ENCODE peak calls at places on chromosomes 12 and 14, in eight cellular contexts. One of them, this sample, is unnamed.

GRCh38 chr12:115660211-115660805 is 617.2 kb downstream of the MED13L start:
- DNase-seq in HCT116: no peak
- DNase-seq in endothelial cell of umbilical vein: no peak
- DNase-seq in GM12878: no peak
- DNase-seq in K562: no peak
- DNase-seq in H1: no peak
- DNase-seq in GM23338: no peak
- DNase-seq in HepG2: no peak
- DNase-seq in this sample: no peak

GRCh38 chr12:92538970-92539749 is 163.6 kb upstream of the PLEKHG7 start:
- DNase-seq in GM12878: peak; percentile 93
- DNase-seq in K562: peak; percentile 19
- DNase-seq in endothelial cell of umbilical vein: peak; percentile 95
- DNase-seq in HCT116: peak; percentile 47
- DNase-seq in HepG2: no peak
- DNase-seq in H1: no peak
- DNase-seq in GM23338: no peak
- DNase-seq in this sample: no peak

GRCh38 chr12:65532744-65533143 is 254.3 kb downstream of the MSRB3 start:
- DNase-seq in H1: no peak
- DNase-seq in GM12878: no peak
- DNase-seq in GM23338: no peak
- DNase-seq in HepG2: peak; percentile 13
- DNase-seq in endothelial cell of umbilical vein: peak; percentile 17
- DNase-seq in HCT116: no peak
- DNase-seq in K562: no peak
- DNase-seq in this sample: no peak

GRCh38 chr14:56666716-56667115 is 87.1 kb downstream of the TMEM260 start:
- DNase-seq in HCT116: no peak
- DNase-seq in K562: no peak
- DNase-seq in endothelial cell of umbilical vein: peak; percentile 15
- DNase-seq in H1: no peak
- DNase-seq in HepG2: no peak
- DNase-seq in GM23338: no peak
- DNase-seq in GM12878: no peak
- DNase-seq in this sample: no peak

GRCh38 chr14:95386536-95386935 is 66.8 kb upstream of the CLMN start:
- DNase-seq in HepG2: no peak
- DNase-seq in GM12878: no peak
- DNase-seq in HCT116: no peak
- DNase-seq in H1: no peak
- DNase-seq in endothelial cell of umbilical vein: no peak
- DNase-seq in GM23338: no peak
- DNase-seq in K562: no peak
- DNase-seq in this sample: no peak

GRCh38 chr14:78245238-78245637 is 75.1 kb downstream of the NRXN3 start:
- DNase-seq in GM23338: no peak
- DNase-seq in endothelial cell of umbilical vein: no peak
- DNase-seq in H1: no peak
- DNase-seq in K562: no peak
- DNase-seq in HCT116: no peak
- DNase-seq in GM12878: no peak
- DNase-seq in HepG2: no peak
- DNase-seq in this sample: no peak

GRCh38 chr12:130162771-130163460 is 652 bp downstream of the FZD10 start:
- DNase-seq in HepG2: no peak
- DNase-seq in HCT116: no peak
- DNase-seq in K562: no peak
- DNase-seq in endothelial cell of umbilical vein: no peak
- DNase-seq in GM12878: no peak
- DNase-seq in GM23338: no peak
- DNase-seq in H1: peak; percentile 65
- DNase-seq in this sample: no peak

GRCh38 chr14:42224053-42224888 is 617.6 kb downstream of the LRFN5 start:
- DNase-seq in K562: peak; percentile 3
- DNase-seq in H1: peak; percentile 86
- DNase-seq in HCT116: peak; percentile 37
- DNase-seq in HepG2: peak; percentile 60
- DNase-seq in GM23338: peak; percentile 89
- DNase-seq in GM12878: peak; percentile 5
- DNase-seq in endothelial cell of umbilical vein: peak; percentile 47
- DNase-seq in this sample: peak; percentile 76

GRCh38 chr12:7151532-7151931 is 21.4 kb downstream of the CLSTN3 start:
- DNase-seq in GM23338: no peak
- DNase-seq in GM12878: no peak
- DNase-seq in HCT116: no peak
- DNase-seq in H1: no peak
- DNase-seq in K562: no peak
- DNase-seq in HepG2: no peak
- DNase-seq in endothelial cell of umbilical vein: no peak
- DNase-seq in this sample: no peak

GRCh38 chr14:75310295-75311059 is 31.8 kb downstream of the FOS start:
- DNase-seq in HCT116: no peak
- DNase-seq in endothelial cell of umbilical vein: peak; percentile 90
- DNase-seq in GM12878: no peak
- DNase-seq in H1: peak; percentile 81
- DNase-seq in HepG2: no peak
- DNase-seq in GM23338: peak; percentile 93
- DNase-seq in K562: no peak
- DNase-seq in this sample: no peak

GRCh38 chr12:25950329-25951115 is 8.0 kb upstream of the RASSF8 start:
- DNase-seq in HCT116: peak; percentile 21
- DNase-seq in H1: no peak
- DNase-seq in GM12878: no peak
- DNase-seq in K562: no peak
- DNase-seq in endothelial cell of umbilical vein: no peak
- DNase-seq in HepG2: no peak
- DNase-seq in GM23338: no peak
- DNase-seq in this sample: no peak

GRCh38 chr12:120316798-120317257 is 10.8 kb downstream of the PLA2G1B start:
- DNase-seq in K562: peak; percentile 19
- DNase-seq in GM23338: no peak
- DNase-seq in HCT116: no peak
- DNase-seq in H1: peak; percentile 47
- DNase-seq in GM12878: no peak
- DNase-seq in HepG2: peak; percentile 45
- DNase-seq in endothelial cell of umbilical vein: no peak
- DNase-seq in this sample: no peak

GRCh38 chr12:21478756-21479455 is 22.5 kb downstream of the RECQL start:
- DNase-seq in endothelial cell of umbilical vein: no peak
- DNase-seq in GM23338: no peak
- DNase-seq in H1: no peak
- DNase-seq in K562: no peak
- DNase-seq in GM12878: no peak
- DNase-seq in HCT116: no peak
- DNase-seq in HepG2: no peak
- DNase-seq in this sample: no peak

GRCh38 chr14:101253948-101254347 is 307.3 kb upstream of the DIO3 start:
- DNase-seq in HepG2: no peak
- DNase-seq in GM23338: no peak
- DNase-seq in GM12878: no peak
- DNase-seq in endothelial cell of umbilical vein: no peak
- DNase-seq in H1: no peak
- DNase-seq in HCT116: no peak
- DNase-seq in K562: no peak
- DNase-seq in this sample: no peak

GRCh38 chr14:68937790-68938514 is 41.1 kb downstream of the ACTN1 start:
- DNase-seq in GM12878: no peak
- DNase-seq in endothelial cell of umbilical vein: peak; percentile 72
- DNase-seq in HCT116: no peak
- DNase-seq in K562: no peak
- DNase-seq in GM23338: peak; percentile 63
- DNase-seq in H1: no peak
- DNase-seq in HepG2: no peak
- DNase-seq in this sample: no peak

GRCh38 chr12:52130695-52131094 is 51.2 kb downstream of the SMIM41 start:
- DNase-seq in K562: no peak
- DNase-seq in HCT116: no peak
- DNase-seq in GM12878: no peak
- DNase-seq in H1: no peak
- DNase-seq in HepG2: no peak
- DNase-seq in endothelial cell of umbilical vein: no peak
- DNase-seq in GM23338: peak; percentile 46
- DNase-seq in this sample: no peak

GRCh38 chr14:33457617-33458016 is 493.3 kb downstream of the EGLN3 start:
- DNase-seq in HepG2: no peak
- DNase-seq in HCT116: no peak
- DNase-seq in H1: no peak
- DNase-seq in K562: no peak
- DNase-seq in GM12878: no peak
- DNase-seq in endothelial cell of umbilical vein: no peak
- DNase-seq in GM23338: no peak
- DNase-seq in this sample: no peak

GRCh38 chr12:108054496-108054895 is 74.6 kb upstream of the WSCD2 start:
- DNase-seq in HCT116: no peak
- DNase-seq in HepG2: no peak
- DNase-seq in H1: no peak
- DNase-seq in endothelial cell of umbilical vein: no peak
- DNase-seq in K562: no peak
- DNase-seq in GM23338: no peak
- DNase-seq in GM12878: no peak
- DNase-seq in this sample: no peak

GRCh38 chr12:69269736-69270135 is 30.4 kb downstream of the CPSF6 start:
- DNase-seq in HepG2: no peak
- DNase-seq in endothelial cell of umbilical vein: no peak
- DNase-seq in GM23338: no peak
- DNase-seq in HCT116: no peak
- DNase-seq in H1: no peak
- DNase-seq in GM12878: no peak
- DNase-seq in K562: no peak
- DNase-seq in this sample: no peak

GRCh38 chr12:3364661-3365264 is 126.2 kb upstream of the PRMT8 start:
- DNase-seq in HCT116: no peak
- DNase-seq in H1: no peak
- DNase-seq in GM12878: no peak
- DNase-seq in GM23338: no peak
- DNase-seq in endothelial cell of umbilical vein: no peak
- DNase-seq in HepG2: no peak
- DNase-seq in K562: no peak
- DNase-seq in this sample: no peak
- TF ChIP-seq EZH2 in HCT116: no peak
- TF ChIP-seq EZH2 in H1: no peak
- TF ChIP-seq EZH2 in GM12878: no peak
- TF ChIP-seq EZH2 in GM23338: no peak
- TF ChIP-seq EZH2 in endothelial cell of umbilical vein: no peak
- TF ChIP-seq EZH2 in HepG2: no peak
- TF ChIP-seq EZH2 in K562: no peak
- TF ChIP-seq EZH2 in this sample: no peak

DNA sequence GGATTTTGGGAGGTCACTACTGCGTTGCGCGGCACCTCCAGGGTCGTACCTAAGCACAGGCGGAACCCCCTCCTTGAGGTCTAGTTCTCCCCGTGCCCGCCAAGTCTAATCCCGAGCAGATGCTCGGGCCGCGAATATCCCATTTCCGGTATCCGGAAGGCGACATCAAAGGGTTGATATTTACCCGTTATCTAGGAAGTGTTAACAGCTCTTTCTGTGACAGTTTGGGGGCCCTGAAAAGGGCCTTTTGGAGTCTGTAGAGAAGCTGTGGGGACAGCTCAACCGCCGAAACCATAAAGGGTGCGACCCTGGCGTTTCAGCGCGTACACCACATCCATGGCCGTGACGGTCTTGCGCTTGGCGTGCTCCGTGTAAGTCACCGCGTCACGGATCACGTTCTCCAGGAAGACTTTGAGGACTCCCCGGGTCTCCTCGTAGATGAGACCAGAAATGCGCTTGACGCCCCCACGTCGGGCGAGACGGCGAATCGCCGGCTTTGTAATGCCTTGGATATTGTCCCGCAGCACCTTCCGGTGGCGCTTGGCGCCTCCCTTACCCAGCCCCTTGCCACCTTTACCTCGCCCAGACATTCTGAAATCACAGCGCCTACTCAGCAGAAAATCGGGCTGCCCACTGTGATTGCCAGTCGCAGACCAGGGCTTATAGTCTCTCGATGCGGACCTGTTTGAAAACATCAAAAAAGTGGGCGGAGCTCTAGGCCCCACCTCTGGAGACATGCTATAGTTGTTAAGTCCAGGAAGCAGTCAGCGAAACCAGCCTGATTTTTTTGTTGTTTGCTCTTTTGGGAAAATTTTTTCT is 32.6 kb downstream of the WBP11 start:
- DNase-seq in K562: no peak
- DNase-seq in HepG2: peak; percentile 91
- DNase-seq in HCT116: peak; percentile 83
- DNase-seq in H1: peak; percentile 96
- DNase-seq in endothelial cell of umbilical vein: peak; percentile 97
- DNase-seq in GM23338: peak; percentile 95
- DNase-seq in GM12878: peak; percentile 97
- DNase-seq in this sample: peak; percentile 79
- TF ChIP-seq POLR2AphosphoS5 in K562: no peak
- TF ChIP-seq POLR2AphosphoS5 in HepG2: peak; percentile 100
- TF ChIP-seq POLR2AphosphoS5 in HCT116: peak; percentile 98
- TF ChIP-seq POLR2AphosphoS5 in H1: peak; percentile 99
- TF ChIP-seq POLR2AphosphoS5 in endothelial cell of umbilical vein: peak; percentile 99
- TF ChIP-seq POLR2AphosphoS5 in GM23338: peak; percentile 99
- TF ChIP-seq POLR2AphosphoS5 in GM12878: peak; percentile 98
- TF ChIP-seq POLR2AphosphoS5 in this sample: peak; percentile 99

DNA sequence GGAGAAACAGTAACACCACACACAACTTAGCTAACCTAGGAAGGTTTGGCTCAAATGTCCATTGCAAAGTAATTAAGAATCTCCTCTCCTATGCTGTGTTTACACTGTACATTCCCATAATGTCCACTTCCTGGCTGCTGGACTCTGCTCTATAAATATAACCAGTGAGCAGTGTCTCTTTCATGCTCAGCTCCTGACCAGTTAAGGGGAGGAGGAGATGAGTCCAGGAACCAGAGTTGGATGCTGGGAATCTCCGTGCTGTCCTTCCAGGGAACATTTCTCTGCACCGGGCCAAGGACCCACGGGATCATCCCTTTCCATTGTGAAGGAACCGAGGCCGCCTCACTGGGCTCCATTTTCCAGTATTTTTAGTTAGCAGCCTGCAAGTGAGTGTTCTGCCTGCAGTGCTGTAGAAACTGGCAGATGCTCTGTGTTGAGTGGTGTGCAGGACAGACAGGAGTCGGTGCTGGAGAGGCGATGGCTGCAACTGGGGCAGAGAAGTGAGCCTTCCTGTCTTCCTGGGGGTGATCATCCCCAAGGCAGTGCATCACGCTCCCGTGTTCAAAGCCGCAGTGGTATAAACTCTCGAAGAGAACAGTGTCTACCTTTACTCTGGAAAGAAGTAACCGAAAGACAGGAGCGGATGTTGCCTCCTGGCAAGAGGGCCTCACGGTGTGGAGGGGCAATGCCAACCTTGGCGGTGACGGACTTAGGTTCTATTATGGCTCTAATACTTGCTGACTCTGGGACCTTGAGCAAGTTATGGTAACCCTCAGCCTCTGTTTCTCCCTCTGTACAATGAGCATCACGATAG is 195.5 kb downstream of the CACNA1C start:
- DNase-seq in HCT116: no peak
- DNase-seq in H1: no peak
- DNase-seq in GM12878: no peak
- DNase-seq in GM23338: no peak
- DNase-seq in endothelial cell of umbilical vein: no peak
- DNase-seq in K562: no peak
- DNase-seq in HepG2: peak; percentile 92
- DNase-seq in this sample: no peak
- H3K4me3 ChIP-seq in HCT116: no peak overlapping the region
- H3K4me3 ChIP-seq in H1: no peak overlapping the region
- H3K4me3 ChIP-seq in GM12878: no peak overlapping the region
- H3K4me3 ChIP-seq in GM23338: no peak overlapping the region
- H3K4me3 ChIP-seq in endothelial cell of umbilical vein: no peak overlapping the region
- H3K4me3 ChIP-seq in K562: no peak overlapping the region
- H3K4me3 ChIP-seq in HepG2: no peak overlapping the region
- H3K4me3 ChIP-seq in this sample: no peak overlapping the region

GRCh38 chr12:48972213-48973021 is 882 bp upstream of the WNT10B start:
- DNase-seq in HCT116: no peak
- DNase-seq in GM12878: no peak
- DNase-seq in endothelial cell of umbilical vein: no peak
- DNase-seq in GM23338: peak; percentile 38
- DNase-seq in K562: no peak
- DNase-seq in HepG2: no peak
- DNase-seq in H1: no peak
- DNase-seq in this sample: no peak
- TF ChIP-seq EZH2 in HCT116: no peak
- TF ChIP-seq EZH2 in GM12878: no peak
- TF ChIP-seq EZH2 in endothelial cell of umbilical vein: peak; percentile 47
- TF ChIP-seq EZH2 in GM23338: peak; percentile 74
- TF ChIP-seq EZH2 in K562: no peak
- TF ChIP-seq EZH2 in HepG2: no peak
- TF ChIP-seq EZH2 in H1: peak; percentile 1
- TF ChIP-seq EZH2 in this sample: no peak